ENCODE peak calls at places on chromosomes 4 and X, in five cellular contexts. I is GM12878; Y is CD8-positive, alpha-beta memory T cell; R is ascending aorta; J is AG04450. V is an unnamed sample.

GRCh38 chr4:52265781-52266525 is 214.8 kb downstream of the SPATA18 start:
- DNase-seq in I (no peak), Y (no peak), R (no peak), J (no peak), V (no peak)

GRCh38 chr4:169254546-169254983 is 16.2 kb downstream of the SH3RF1 start:
- DNase-seq in I (no peak), Y (no peak), R (no peak), J (peak), V (peak)

GRCh38 chr4:137420901-137421384 is 111.4 kb downstream of the PCDH18 start:
- DNase-seq in I (no peak), Y (no peak), R (no peak), J (no peak), V (no peak)

GRCh38 chr4:89064848-89065247 is 7.9 kb upstream of the FAM13A start:
- DNase-seq in I (no peak), Y (no peak), R (no peak), J (no peak), V (no peak)

GRCh38 chrX:125202486-125203378 is 116.9 kb upstream of the TEX13C start:
- DNase-seq in I (no peak), Y (no peak), R (no peak), J (no peak), V (no peak)

GRCh38 chr4:103156107-103156506 is 42.0 kb downstream of the CENPE start:
- DNase-seq in I (no peak), Y (no peak), R (no peak), J (no peak), V (no peak)

GRCh38 chr4:8200302-8200975 is 1.3 kb downstream of the SH3TC1 start:
- DNase-seq in I (no peak), Y (peak), R (no peak), J (no peak), V (no peak)

GRCh38 chr4:2415881-2416563 is 2.4 kb downstream of the ZFYVE28 start:
- DNase-seq in I (no peak), Y (no peak), R (no peak), J (no peak), V (no peak)

GRCh38 chr4:179307297-179308136 is 1865.3 kb upstream of the AGA start:
- DNase-seq in I (peak), Y (no peak), R (no peak), J (peak), V (no peak)

GRCh38 chr4:43943998-43944397 is 504.6 kb downstream of the KCTD8 start:
- DNase-seq in I (no peak), Y (no peak), R (no peak), J (no peak), V (no peak)
- H3K4me3 ChIP-seq in I (no peak), Y (no peak), R (no peak), J (no peak), V (no peak)

DNA sequence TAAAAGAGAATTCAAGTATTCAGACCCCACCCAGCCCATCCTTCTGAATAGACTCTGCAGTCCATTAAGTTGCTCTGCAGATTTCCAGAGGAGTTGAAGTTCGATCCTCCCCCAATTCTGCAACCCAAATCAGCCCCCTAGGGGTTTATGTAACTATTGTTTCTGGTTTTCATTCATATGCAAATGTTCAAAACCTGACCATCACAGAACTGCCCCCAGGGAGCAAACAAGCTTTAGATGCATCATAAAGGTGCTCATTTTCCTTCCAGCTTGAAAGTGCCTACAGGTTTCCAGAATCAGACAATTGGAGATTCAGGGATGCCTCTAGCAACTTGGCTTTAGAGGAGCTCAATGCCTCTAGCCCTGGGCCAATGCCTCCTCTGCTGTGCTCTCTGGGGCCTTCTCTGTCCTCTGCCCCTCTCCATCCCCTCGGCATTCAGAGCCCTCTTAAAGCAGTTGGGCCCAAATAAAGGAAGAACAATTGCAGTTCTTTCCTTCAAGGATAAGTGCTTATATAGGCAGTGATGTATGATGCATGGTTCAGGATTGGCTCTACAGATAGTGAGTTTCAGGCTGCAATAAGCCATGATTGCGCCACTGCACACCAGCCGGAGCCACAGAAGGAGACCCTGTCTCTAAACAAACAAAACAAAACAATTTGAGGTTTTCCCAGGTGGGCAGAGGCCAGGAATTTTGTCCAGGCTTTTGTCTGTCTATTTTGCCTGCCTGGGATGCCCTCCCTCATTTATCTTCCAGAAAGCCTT is 23.5 kb upstream of the SPINK2 start:
- DNase-seq in I (no peak), Y (no peak), R (no peak), J (no peak), V (no peak)
- H3K4me3 ChIP-seq in I (no peak), Y (no peak), R (no peak), J (no peak), V (no peak)

GRCh38 chrX:37779857-37780256 is at the start of gene CYBB:
- DNase-seq in I (no peak), Y (no peak), R (no peak), J (no peak), V (no peak)
- H3K4me3 ChIP-seq in I (peak), Y (no peak), R (no peak), J (no peak), V (no peak)

GRCh38 chr4:15162046-15162445 is 159.8 kb downstream of the CPEB2 start:
- DNase-seq in I (no peak), Y (no peak), R (no peak), J (no peak), V (no peak)
- H3K4me3 ChIP-seq in I (no peak), Y (no peak), R (no peak), J (no peak), V (no peak)

GRCh38 chrX:2501246-2502102 is 698 bp upstream of the DHRSX start:
- DNase-seq in I (no peak), Y (no peak), R (no peak), J (no peak), V (no peak)
- H3K4me3 ChIP-seq in I (no peak), Y (no peak), R (peak), J (peak), V (peak)

GRCh38 chrX:7112071-7112470 is 35.4 kb upstream of the STS start:
- DNase-seq in I (no peak), Y (no peak), R (no peak), J (no peak), V (no peak)

GRCh38 chrX:7110821-7111276 is 36.7 kb upstream of the STS start:
- DNase-seq in I (peak), Y (no peak), R (no peak), J (no peak), V (no peak)

GRCh38 chrX:7111518-7111917 is 36.0 kb upstream of the STS start:
- DNase-seq in I (no peak), Y (no peak), R (no peak), J (no peak), V (no peak)

GRCh38 chrX:7108995-7109634 is 38.4 kb upstream of the STS start:
- DNase-seq in I (no peak), Y (no peak), R (no peak), J (no peak), V (no peak)

GRCh38 chrX:7109838-7110793 is 37.4 kb upstream of the STS start:
- DNase-seq in I (peak), Y (no peak), R (no peak), J (no peak), V (no peak)
- H3K4me3 ChIP-seq in I (peak), Y (no peak), R (no peak), J (no peak), V (no peak)

GRCh38 chrX:7925867-7926472 is 1.2 kb downstream of the PNPLA4 start:
- DNase-seq in I (peak), Y (peak), R (no peak), J (peak), V (peak)
- H3K4me3 ChIP-seq in I (peak), Y (no peak), R (no peak), J (no peak), V (no peak)

GRCh38 chr4:22515888-22516541 is at the start of gene ADGRA3:
- DNase-seq in I (no peak), Y (no peak), R (no peak), J (no peak), V (no peak)
- H3K4me3 ChIP-seq in I (no peak), Y (peak), R (peak), J (peak), V (peak)

GRCh38 chrX:68865300-68865699 is 36.5 kb downstream of the EFNB1 start:
- DNase-seq in I (no peak), Y (no peak), R (no peak), J (no peak), V (no peak)
- H3K4me3 ChIP-seq in I (no peak), Y (no peak), R (no peak), J (no peak), V (no peak)